ENCODE peak calls at places on chromosome 11, in four cellular contexts. One of them, this sample, is unnamed.

GRCh38 chr11:34234086-34234740 is 123.6 kb downstream of the ABTB2 start:
- DNase-seq in activated CD4-positive, alpha-beta T cell treated with anti-CD3 and anti-CD28 coated beads for 48 hours: peak; percentile 84
- DNase-seq in mucosa of gallbladder: peak; percentile 64
- DNase-seq in T-helper 9 cell: peak; percentile 58
- DNase-seq in this sample: peak; percentile 59

GRCh38 chr11:20357150-20357549 is 6.4 kb upstream of the HTATIP2 start:
- DNase-seq in activated CD4-positive, alpha-beta T cell treated with anti-CD3 and anti-CD28 coated beads for 48 hours: no peak
- DNase-seq in mucosa of gallbladder: no peak
- DNase-seq in T-helper 9 cell: no peak
- DNase-seq in this sample: no peak

GRCh38 chr11:101327908-101328307 is 198.3 kb upstream of the PGR start:
- DNase-seq in mucosa of gallbladder: no peak
- DNase-seq in activated CD4-positive, alpha-beta T cell treated with anti-CD3 and anti-CD28 coated beads for 48 hours: no peak
- DNase-seq in T-helper 9 cell: no peak
- DNase-seq in this sample: no peak

GRCh38 chr11:10490398-10491232 is 35.6 kb downstream of the AMPD3 start:
- DNase-seq in mucosa of gallbladder: peak; percentile 86
- DNase-seq in T-helper 9 cell: no peak
- DNase-seq in activated CD4-positive, alpha-beta T cell treated with anti-CD3 and anti-CD28 coated beads for 48 hours: no peak
- DNase-seq in this sample: no peak

GRCh38 chr11:113505541-113506375 is 30.6 kb upstream of the DRD2 start:
- DNase-seq in mucosa of gallbladder: no peak
- DNase-seq in T-helper 9 cell: no peak
- DNase-seq in activated CD4-positive, alpha-beta T cell treated with anti-CD3 and anti-CD28 coated beads for 48 hours: no peak
- DNase-seq in this sample: no peak

GRCh38 chr11:45847908-45848316 is 637 bp downstream of the CRY2 start:
- DNase-seq in mucosa of gallbladder: peak; percentile 26
- DNase-seq in T-helper 9 cell: peak; percentile 11
- DNase-seq in activated CD4-positive, alpha-beta T cell treated with anti-CD3 and anti-CD28 coated beads for 48 hours: peak; percentile 58
- DNase-seq in this sample: peak; percentile 50

GRCh38 chr11:47986742-47987141 is 6.4 kb downstream of the PTPRJ start:
- DNase-seq in activated CD4-positive, alpha-beta T cell treated with anti-CD3 and anti-CD28 coated beads for 48 hours: no peak
- DNase-seq in mucosa of gallbladder: no peak
- DNase-seq in T-helper 9 cell: no peak
- DNase-seq in this sample: no peak

GRCh38 chr11:117820071-117820470 is 4.5 kb downstream of the FXYD2 start:
- DNase-seq in T-helper 9 cell: no peak
- DNase-seq in mucosa of gallbladder: peak; percentile 85
- DNase-seq in activated CD4-positive, alpha-beta T cell treated with anti-CD3 and anti-CD28 coated beads for 48 hours: no peak
- DNase-seq in this sample: no peak

GRCh38 chr11:122246885-122247284 is 130.9 kb upstream of the BLID start:
- DNase-seq in activated CD4-positive, alpha-beta T cell treated with anti-CD3 and anti-CD28 coated beads for 48 hours: no peak
- DNase-seq in mucosa of gallbladder: no peak
- DNase-seq in T-helper 9 cell: no peak
- DNase-seq in this sample: no peak